ENCODE peak calls at places on chromosome 18, in five cellular contexts. W is heart left ventricle, T is fibroblast of lung, X is HepG2, N is GM23248. J is an unnamed sample. For H3K36me3, the result is how much of the 10 kb centered on the place peaks cover.

GRCh38 chr18:21851327-21851961 is 110.9 kb downstream of the MIB1 start:
- DNase-seq in W (no peak), T (no peak), X (no peak), N (peak), J (no peak)

GRCh38 chr18:34001376-34001775 is 223.3 kb downstream of the NOL4 start:
- DNase-seq in W (no peak), T (no peak), X (no peak), N (no peak), J (no peak)

GRCh38 chr18:23573948-23574431 is 12.3 kb downstream of the NPC1 start:
- DNase-seq in W (no peak), T (peak), X (no peak), N (peak), J (no peak)

GRCh38 chr18:72539861-72540260 is 4.3 kb downstream of the CBLN2 start:
- DNase-seq in W (no peak), T (no peak), X (no peak), N (no peak), J (no peak)

GRCh38 chr18:50687491-50687890 is 127.6 kb downstream of the MAPK4 start:
- DNase-seq in W (no peak), T (no peak), X (no peak), N (no peak), J (no peak)

GRCh38 chr18:711330-711692 is 1.1 kb downstream of the ENOSF1 start:
- DNase-seq in W (no peak), T (no peak), X (no peak), N (no peak), J (no peak)

GRCh38 chr18:50748243-50749229 is 71.3 kb downstream of the MRO start:
- DNase-seq in W (no peak), T (no peak), X (no peak), N (no peak), J (no peak)

GRCh38 chr18:36653141-36653869 is 175.5 kb downstream of the TPGS2 start:
- DNase-seq in W (no peak), T (no peak), X (no peak), N (no peak), J (no peak)

GRCh38 chr18:50193796-50194622 is 938 bp downstream of the MYO5B start:
- DNase-seq in W (no peak), T (no peak), X (no peak), N (no peak), J (peak)

GRCh38 chr18:48863432-48864065 is 87.2 kb downstream of the SMAD7 start:
- DNase-seq in W (no peak), T (no peak), X (no peak), N (no peak), J (no peak)

GRCh38 chr18:44988821-44989587 is 308.3 kb downstream of the SETBP1 start:
- DNase-seq in W (no peak), T (peak), X (no peak), N (no peak), J (no peak)

GRCh38 chr18:32276896-32277295 is 87.1 kb downstream of the MEP1B start:
- DNase-seq in W (no peak), T (peak), X (no peak), N (peak), J (no peak)

GRCh38 chr18:73099759-73100158 is 232.0 kb upstream of the NETO1 start:
- DNase-seq in W (no peak), T (no peak), X (no peak), N (no peak), J (no peak)

GRCh38 chr18:46264255-46264654 is 160.1 kb downstream of the HAUS1 start:
- DNase-seq in W (no peak), T (no peak), X (peak), N (peak), J (no peak)

GRCh38 chr18:35132284-35132910 is 91.2 kb downstream of the MAPRE2 start:
- DNase-seq in W (no peak), T (no peak), X (no peak), N (no peak), J (no peak)

GRCh38 chr18:27473359-27473758 is 288.3 kb upstream of the CHST9 start:
- DNase-seq in W (no peak), T (no peak), X (no peak), N (no peak), J (no peak)

GRCh38 chr18:22391571-22392359 is 25.9 kb downstream of the CTAGE1 start:
- DNase-seq in W (no peak), T (peak), X (no peak), N (peak), J (no peak)

GRCh38 chr18:50401888-50402287 is 27.0 kb downstream of the SKA1 start:
- DNase-seq in W (peak), T (peak), X (peak), N (peak), J (peak)

GRCh38 chr18:57249896-57250295 is 102.5 kb upstream of the ST8SIA3 start:
- DNase-seq in W (no peak), T (no peak), X (no peak), N (no peak), J (no peak)

GRCh38 chr18:62101236-62101635 is 85.6 kb downstream of the PIGN start:
- DNase-seq in W (no peak), T (peak), X (no peak), N (peak), J (no peak)

GRCh38 chr18:57959278-57959677 is 84.7 kb upstream of the NEDD4L start:
- DNase-seq in W (no peak), T (peak), X (peak), N (peak), J (peak)

GRCh38 chr18:78786776-78787175 is 192.8 kb upstream of the SALL3 start:
- DNase-seq in W (no peak), T (no peak), X (no peak), N (no peak), J (no peak)

GRCh38 chr18:56999823-57000222 is 147.1 kb upstream of the BOD1L2 start:
- DNase-seq in W (no peak), T (no peak), X (no peak), N (no peak), J (no peak)

GRCh38 chr18:1018211-1018651 is 113.6 kb downstream of the ADCYAP1 start:
- DNase-seq in W (no peak), T (peak), X (no peak), N (peak), J (no peak)

GRCh38 chr18:24985616-24986015 is 366.4 kb downstream of the ZNF521 start:
- DNase-seq in W (no peak), T (peak), X (no peak), N (no peak), J (no peak)
- H3K36me3 ChIP-seq in W (under half), T (under half), X (under half), N (under half), J (under half)

GRCh38 chr18:6414118-6414722 is 491 bp downstream of the L3MBTL4 start:
- DNase-seq in W (peak), T (no peak), X (peak), N (peak), J (peak)
- H3K27ac ChIP-seq in W (peak), T (no peak), X (peak), N (no peak), J (peak)

DNA sequence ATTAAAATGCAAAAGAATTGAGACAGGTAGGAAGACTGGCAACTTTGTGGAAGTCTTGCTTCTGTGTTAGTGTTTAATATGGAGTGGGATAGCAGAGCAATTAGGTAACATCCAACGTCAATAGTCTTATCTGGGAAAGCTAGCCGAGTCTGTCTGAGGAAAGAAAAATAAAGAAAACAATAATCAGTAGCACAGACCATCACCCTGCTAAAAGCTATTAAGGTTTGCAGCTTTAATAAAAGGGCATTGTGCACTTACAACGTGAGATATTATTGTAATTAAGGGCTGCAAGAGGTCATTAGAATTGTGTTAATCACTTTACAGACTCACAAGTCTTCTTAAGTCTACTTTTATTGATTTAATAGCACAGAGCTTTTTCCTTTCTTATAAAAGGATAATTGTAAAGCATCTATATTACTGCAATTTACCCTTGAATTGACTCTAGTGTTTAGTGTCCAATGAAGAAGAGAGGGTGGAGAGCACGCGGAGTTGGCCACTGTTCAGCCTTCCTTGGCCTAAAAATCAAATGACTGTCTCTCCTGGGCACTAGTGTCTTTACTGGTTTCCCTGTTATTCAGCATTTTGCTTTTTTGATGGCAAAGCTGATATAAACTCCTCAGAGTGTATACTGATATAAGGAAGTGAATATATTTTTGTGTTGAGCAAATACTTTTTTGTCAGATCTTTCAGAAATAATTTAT is 2.0 kb downstream of the CDH7 start:
- DNase-seq in W (no peak), T (no peak), X (no peak), N (no peak), J (no peak)
- H3K4me3 ChIP-seq in W (no peak), T (no peak), X (no peak), N (no peak), J (no peak)

GRCh38 chr18:2776596-2776995 is 70.2 kb upstream of the EMILIN2 start:
- DNase-seq in W (no peak), T (no peak), X (no peak), N (no peak), J (no peak)
- H3K36me3 ChIP-seq in W (half or more), T (under half), X (half or more), N (half or more), J (half or more)

J was measured in stomach.